ENCODE peak calls at places on chromosomes 2 and 18, in four cellular contexts. O is A549, L is fibroblast of pulmonary artery, Y is tibial artery. U is an unnamed sample.
A peak's percentile ranks its signal among the peaks of the same experiment; 100 is the strongest.

GRCh38 chr2:164388511-164388910 is 232.8 kb downstream of the GRB14 start:
- DNase-seq in O (peak; percentile 3), L (peak; percentile 59), Y (no peak), U (no peak)

GRCh38 chr2:199463708-199464613 is 6.2 kb upstream of the SATB2 start:
- DNase-seq in O (no peak), L (no peak), Y (no peak), U (no peak)

GRCh38 chr18:75124551-75124950 is 84.4 kb downstream of the PTGR3 start:
- DNase-seq in O (no peak), L (no peak), Y (no peak), U (no peak)

GRCh38 chr2:14011186-14011585 is 621.3 kb upstream of the LRATD1 start:
- DNase-seq in O (no peak), L (no peak), Y (no peak), U (no peak)

GRCh38 chr2:106115250-106115649 is 78.9 kb downstream of the UXS1 start:
- DNase-seq in O (peak; percentile 51), L (peak; percentile 45), Y (no peak), U (peak; percentile 32)

GRCh38 chr18:58668897-58669296 is 2.4 kb upstream of the MALT1 start:
- DNase-seq in O (no peak), L (peak; percentile 33), Y (no peak), U (no peak)

GRCh38 chr2:65527451-65528240 is 95.2 kb upstream of the SPRED2 start:
- DNase-seq in O (no peak), L (no peak), Y (no peak), U (no peak)

GRCh38 chr18:11747731-11748130 is 58.7 kb downstream of the GNAL start:
- DNase-seq in O (no peak), L (no peak), Y (no peak), U (no peak)

GRCh38 chr2:180040146-180040925 is 33.2 kb upstream of the CWC22 start:
- DNase-seq in O (no peak), L (peak; percentile 98), Y (no peak), U (no peak)

DNA sequence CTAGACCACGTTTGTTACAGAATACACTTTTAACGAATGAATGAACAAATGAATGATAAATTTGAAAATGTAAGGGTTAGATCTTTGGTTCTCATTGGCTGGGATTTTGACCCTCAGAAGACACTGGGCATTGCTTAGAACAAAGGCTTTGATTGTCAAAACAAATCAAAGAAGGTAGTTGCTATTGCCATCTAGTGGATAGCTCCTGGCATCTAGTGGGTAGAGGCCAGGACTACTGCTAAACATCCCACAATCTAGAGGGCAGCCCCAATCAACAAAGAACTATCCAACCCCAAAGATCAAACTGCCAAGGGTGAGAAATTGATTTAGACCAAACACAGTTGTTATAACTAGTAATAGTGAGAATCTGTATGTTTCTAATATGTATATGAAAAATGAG is 552.3 kb downstream of the KCNJ3 start:
- DNase-seq in O (no peak), L (no peak), Y (no peak), U (no peak)
- TF ChIP-seq CTCF in O (peak; percentile 15), L (no peak), Y (no peak), U (peak; percentile 44)

GRCh38 chr2:25165992-25166618 is 2.3 kb downstream of the POMC start:
- DNase-seq in O (peak; percentile 26), L (no peak), Y (no peak), U (peak; percentile 81)
- TF ChIP-seq CTCF in O (peak; percentile 71), L (no peak), Y (no peak), U (peak; percentile 60)

GRCh38 chr2:23293756-23294155 is 91.2 kb upstream of the KLHL29 start:
- DNase-seq in O (no peak), L (peak; percentile 24), Y (no peak), U (no peak)

GRCh38 chr2:23293063-23293462 is 91.9 kb upstream of the KLHL29 start:
- DNase-seq in O (no peak), L (peak; percentile 56), Y (peak; percentile 44), U (no peak)

GRCh38 chr2:23291274-23291673 is 93.7 kb upstream of the KLHL29 start:
- DNase-seq in O (no peak), L (no peak), Y (peak; percentile 69), U (no peak)

GRCh38 chr2:23292024-23292423 is 93.0 kb upstream of the KLHL29 start:
- DNase-seq in O (no peak), L (no peak), Y (no peak), U (no peak)

GRCh38 chr2:23294238-23294637 is 90.7 kb upstream of the KLHL29 start:
- DNase-seq in O (no peak), L (no peak), Y (no peak), U (no peak)
- TF ChIP-seq CTCF in O (no peak), L (no peak), Y (no peak), U (no peak)

DNA sequence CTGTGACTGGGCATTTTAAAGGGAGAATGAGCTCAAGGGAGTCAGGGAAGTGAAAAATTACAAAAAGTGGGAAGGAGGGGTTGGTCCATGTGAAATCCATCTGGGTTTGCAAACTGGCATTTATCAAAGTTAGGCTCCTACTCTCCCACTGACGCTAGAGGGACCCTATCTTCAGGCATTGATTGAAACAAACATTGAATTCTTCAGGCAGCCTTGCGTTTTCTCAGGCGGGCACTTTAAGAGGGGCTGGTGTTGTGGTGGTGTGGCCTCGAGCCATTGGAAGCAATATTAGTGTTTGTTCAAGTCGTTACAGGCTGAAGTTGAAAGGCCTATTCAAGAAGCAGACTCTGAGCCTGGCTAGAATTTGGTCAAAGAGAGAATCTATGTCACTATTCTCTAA is 36.6 kb downstream of the STON1 start:
- DNase-seq in O (peak; percentile 33), L (peak; percentile 44), Y (no peak), U (no peak)
- TF ChIP-seq CTCF in O (peak; percentile 36), L (peak; percentile 52), Y (peak; percentile 24), U (no peak)

DNA sequence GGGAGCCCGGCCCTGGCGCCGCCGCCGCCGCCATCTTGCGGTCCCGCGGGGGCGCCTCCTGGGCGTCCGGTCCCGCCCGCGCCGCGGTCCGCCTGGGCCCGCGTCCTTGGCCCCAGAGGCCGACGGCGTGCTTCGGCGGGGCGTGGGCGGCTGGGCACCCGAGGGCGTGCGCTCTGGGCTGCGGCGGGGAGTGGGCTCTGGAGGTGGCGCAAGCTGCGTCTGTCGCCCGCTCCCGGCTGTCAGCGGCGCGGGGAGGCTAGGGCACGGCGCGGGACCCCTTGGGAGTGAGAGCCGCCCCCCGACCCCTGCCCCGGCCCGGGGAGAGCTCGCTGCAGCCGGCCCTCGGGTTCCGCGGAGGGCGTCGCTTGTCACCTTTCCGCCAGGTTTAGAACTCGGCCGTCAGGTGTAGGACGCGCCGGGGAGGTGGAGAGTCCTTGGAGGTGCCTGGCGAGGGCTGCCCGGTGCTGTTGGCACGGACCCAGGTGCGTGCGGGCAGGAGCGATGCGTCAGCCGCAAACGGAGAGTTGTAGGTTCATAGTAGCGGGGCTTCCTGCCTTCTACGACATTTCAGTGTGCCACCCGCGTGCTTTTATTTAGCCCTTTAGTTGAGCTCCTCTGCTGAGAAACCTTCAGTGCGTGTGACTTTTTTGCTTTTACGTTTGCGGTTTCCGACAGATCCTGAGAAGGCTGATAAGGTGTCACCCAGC is 921 bp downstream of the VAPA start:
- DNase-seq in O (peak; percentile 42), L (peak; percentile 83), Y (peak; percentile 54), U (peak; percentile 27)
- TF ChIP-seq CTCF in O (no peak), L (no peak), Y (no peak), U (no peak)

U was measured in GM10248.